ENCODE peak calls at places on chromosome 12, in six cellular contexts. B is spleen, K is upper lobe of left lung, A is MCF 10A, U is fibroblast of the aortic adventitia, Q is tibial artery. N is an unnamed sample.

GRCh38 chr12:5391638-5392037 is 40.3 kb upstream of the NTF3 start:
- DNase-seq in B (no peak), K (no peak), A (no peak), U (no peak), Q (no peak), N (no peak)

GRCh38 chr12:53217049-53217929 is 10.2 kb upstream of the ITGB7 start:
- DNase-seq in B (peak), K (peak), A (peak), U (peak), Q (no peak), N (no peak)

GRCh38 chr12:18799561-18799960 is 61.6 kb downstream of the CAPZA3 start:
- DNase-seq in B (no peak), K (no peak), A (no peak), U (peak), Q (no peak), N (no peak)

GRCh38 chr12:118655588-118655987 is 279.2 kb downstream of the SUDS3 start:
- DNase-seq in B (no peak), K (no peak), A (no peak), U (no peak), Q (no peak), N (no peak)

GRCh38 chr12:67630373-67631088 is 18.0 kb upstream of the DYRK2 start:
- DNase-seq in B (peak), K (peak), A (no peak), U (no peak), Q (no peak), N (no peak)

GRCh38 chr12:3363608-3364007 is 127.4 kb upstream of the PRMT8 start:
- DNase-seq in B (no peak), K (no peak), A (no peak), U (no peak), Q (peak), N (no peak)

GRCh38 chr12:11829764-11830194 is 180.3 kb downstream of the ETV6 start:
- DNase-seq in B (no peak), K (no peak), A (no peak), U (no peak), Q (no peak), N (no peak)

GRCh38 chr12:32902287-32902996 is 5.9 kb upstream of the PKP2 start:
- DNase-seq in B (no peak), K (no peak), A (no peak), U (no peak), Q (no peak), N (no peak)

GRCh38 chr12:102543931-102544485 is 63.6 kb upstream of the IGF1 start:
- DNase-seq in B (no peak), K (no peak), A (no peak), U (no peak), Q (no peak), N (no peak)

GRCh38 chr12:68559984-68560822 is 50.5 kb upstream of the RAP1B start:
- DNase-seq in B (no peak), K (peak), A (no peak), U (peak), Q (no peak), N (no peak)

GRCh38 chr12:94875525-94875924 is 128.0 kb downstream of the NDUFA12 start:
- DNase-seq in B (no peak), K (no peak), A (peak), U (peak), Q (no peak), N (no peak)
- TF ChIP-seq CTCF in B (peak), K (no peak), A (peak), U (no peak), Q (no peak), N (no peak)

DNA sequence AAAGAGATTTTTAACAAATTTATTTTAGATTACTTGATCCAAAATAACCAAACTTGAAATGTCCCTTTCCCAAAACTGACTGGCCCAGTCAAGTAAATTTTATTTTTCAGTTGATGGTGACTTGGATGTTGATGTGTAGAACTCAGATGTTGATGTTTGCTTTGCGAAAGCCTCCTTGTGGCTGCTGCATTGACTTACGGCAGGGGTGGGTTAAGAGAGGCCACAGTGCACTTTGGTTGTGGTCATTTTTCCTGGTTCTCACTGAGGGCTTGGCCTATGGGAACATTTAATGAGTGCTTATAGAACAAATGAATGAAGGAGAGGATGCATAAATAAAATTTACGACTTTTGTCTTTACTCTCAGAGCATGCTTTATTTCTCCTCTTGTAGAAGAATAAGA is 52.6 kb downstream of the SLCO1B3 start:
- DNase-seq in B (no peak), K (no peak), A (no peak), U (no peak), Q (no peak), N (no peak)
- TF ChIP-seq CTCF in B (no peak), K (no peak), A (no peak), U (no peak), Q (no peak), N (no peak)

GRCh38 chr12:56152132-56152755 is at the start of gene MYL6B:
- DNase-seq in B (peak), K (peak), A (peak), U (peak), Q (peak), N (peak)
- TF ChIP-seq CTCF in B (no peak), K (no peak), A (no peak), U (no peak), Q (no peak), N (no peak)

DNA sequence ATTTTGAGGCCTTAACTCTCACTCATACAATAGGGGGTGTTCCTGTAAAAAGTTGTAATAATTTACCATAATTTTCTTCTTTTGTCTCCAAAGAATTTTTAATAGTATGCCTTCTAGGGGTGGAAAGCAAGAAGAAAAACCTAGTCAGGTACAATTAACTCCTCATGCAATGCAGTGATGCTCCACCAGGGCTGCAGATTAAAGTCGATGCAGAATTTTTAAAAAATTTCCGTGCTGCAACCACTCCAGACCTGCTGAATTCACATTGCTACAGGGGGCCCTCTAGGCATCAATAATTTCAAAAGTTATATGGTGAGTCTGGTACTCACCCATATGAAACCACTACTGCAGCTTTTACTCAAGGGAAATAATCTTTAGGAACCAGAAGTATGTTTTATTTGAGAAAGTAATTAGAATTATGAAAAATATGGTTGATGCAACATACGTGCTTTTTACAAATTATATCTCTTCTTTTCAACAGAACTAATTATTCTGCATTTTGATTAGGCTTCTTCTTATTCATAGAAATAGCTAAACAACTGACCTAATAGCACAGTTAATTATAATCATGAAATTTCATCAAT is 353.2 kb downstream of the BCAT1 start:
- DNase-seq in B (no peak), K (no peak), A (no peak), U (peak), Q (no peak), N (no peak)
- TF ChIP-seq CTCF in B (no peak), K (no peak), A (no peak), U (peak), Q (no peak), N (no peak)

N was measured in omental fat pad.